ENCODE peak calls at places on chromosomes 13 and 19, in nine cellular contexts. C, W, H, S, E, J, G, F and R are unnamed samples.

GRCh38 chr19:16594131-16594586 is 21.9 kb upstream of the SLC35E1 start:
- DNase-seq in C (no peak), S (no peak), F (peak; percentile 68), E (no peak), J (no peak), H (no peak), W (peak; percentile 72), G (no peak), R (no peak)

GRCh38 chr13:99342723-99343315 is 35.6 kb upstream of the GPR183 start:
- DNase-seq in F (no peak), H (no peak), W (no peak), G (no peak), C (no peak), S (no peak), E (no peak), J (no peak), R (no peak)

GRCh38 chr19:48044561-48044960 is 682 bp upstream of the CABP5 start:
- DNase-seq in E (no peak), W (no peak), C (no peak), G (no peak), F (no peak), S (no peak), H (no peak), J (no peak), R (no peak)

GRCh38 chr19:35000647-35001501 is 751 bp downstream of the GRAMD1A start:
- DNase-seq in C (no peak), F (peak; percentile 73), W (peak; percentile 80), E (peak; percentile 24), G (no peak), H (peak; percentile 60), J (peak; percentile 12), S (no peak), R (no peak)

GRCh38 chr19:55392820-55393219 is 7.1 kb downstream of the RPL28 start:
- DNase-seq in J (no peak), H (no peak), G (no peak), W (no peak), S (no peak), C (no peak), F (no peak), E (no peak), R (no peak)

GRCh38 chr19:36258028-36258875 is 43.3 kb downstream of the ZNF146 start:
- DNase-seq in J (no peak), E (no peak), F (no peak), C (no peak), G (no peak), W (no peak), S (no peak), H (no peak), R (no peak)

GRCh38 chr19:19788015-19788414 is 33.5 kb downstream of the ZNF506 start:
- DNase-seq in H (no peak), S (no peak), W (no peak), G (no peak), E (no peak), F (no peak), C (no peak), J (no peak), R (no peak)

GRCh38 chr13:21674271-21675009 is 3.6 kb downstream of the FGF9 start:
- DNase-seq in J (no peak), S (peak; percentile 31), F (no peak), E (no peak), H (peak; percentile 62), G (no peak), W (no peak), C (no peak), R (no peak)

GRCh38 chr13:59391696-59392095 is 772.0 kb downstream of the DIAPH3 start:
- DNase-seq in G (no peak), E (peak; percentile 39), F (no peak), H (peak; percentile 85), C (no peak), J (no peak), S (peak; percentile 58), W (peak; percentile 70), R (peak; percentile 16)

GRCh38 chr19:37999309-38000213 is 92.6 kb downstream of the SIPA1L3 start:
- DNase-seq in J (peak; percentile 98), H (no peak), E (no peak), C (peak; percentile 96), G (peak; percentile 76), S (no peak), F (peak; percentile 39), W (no peak), R (peak; percentile 96)

GRCh38 chr19:14343286-14343685 is 38.0 kb upstream of the ADGRE5 start:
- DNase-seq in F (no peak), S (no peak), J (no peak), E (no peak), G (no peak), C (no peak), W (peak; percentile 64), H (no peak), R (no peak)

GRCh38 chr13:105735269-105735668 is 800.2 kb downstream of the EFNB2 start:
- DNase-seq in E (no peak), C (no peak), J (no peak), S (no peak), H (peak; percentile 13), W (no peak), G (no peak), F (no peak), R (no peak)

GRCh38 chr13:45162194-45162593 is 38.7 kb downstream of the KCTD4 start:
- DNase-seq in E (no peak), H (peak; percentile 13), S (no peak), W (no peak), C (no peak), F (no peak), J (no peak), G (no peak), R (no peak)

GRCh38 chr13:28475916-28476725 is 18.8 kb downstream of the FLT1 start:
- DNase-seq in F (no peak), C (peak; percentile 61), J (peak; percentile 21), E (no peak), G (no peak), S (no peak), W (no peak), H (peak; percentile 59), R (peak; percentile 7)

GRCh38 chr13:98677398-98677797 is 75.1 kb downstream of the SLC15A1 start:
- DNase-seq in H (no peak), G (no peak), E (no peak), F (no peak), C (no peak), S (no peak), W (no peak), J (no peak), R (no peak)

DNA sequence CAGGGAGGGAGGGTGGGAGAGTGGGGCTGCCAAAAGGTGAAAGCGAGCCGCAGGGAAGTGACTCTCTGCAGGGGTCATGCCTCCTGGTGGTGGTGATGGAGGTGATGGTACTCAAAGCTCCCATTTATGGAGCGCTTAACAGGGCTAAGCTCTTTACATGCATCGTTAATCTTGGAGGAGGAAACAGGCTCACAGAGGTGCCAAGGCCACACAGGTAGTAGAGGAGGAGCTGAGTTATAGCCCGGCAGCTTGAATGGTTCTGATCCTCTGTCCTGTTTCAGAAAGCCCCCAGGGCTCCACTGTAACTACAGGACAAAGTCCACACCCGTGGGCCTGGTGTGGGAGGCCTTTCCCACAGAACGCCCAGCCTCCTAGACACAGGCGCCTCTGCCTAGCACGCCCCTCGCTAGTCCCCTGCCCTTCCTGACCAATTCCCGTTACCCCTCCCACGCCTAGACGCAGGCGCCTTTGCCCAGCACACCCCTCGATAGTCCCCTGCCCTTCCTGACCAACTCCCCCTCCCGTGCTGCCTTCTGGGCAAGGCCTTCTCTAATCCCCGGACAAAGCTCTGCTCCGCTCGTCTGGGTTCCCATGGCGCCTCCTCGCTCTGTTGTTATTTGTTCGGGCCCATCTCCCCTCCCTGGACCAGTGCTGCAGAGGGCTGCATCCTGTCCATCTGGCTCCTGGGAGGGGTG is 10.8 kb downstream of the PPP1R37 start:
- DNase-seq in E (no peak), G (no peak), C (no peak), F (no peak), W (no peak), S (no peak), J (no peak), H (peak; percentile 81), R (no peak)
- TF ChIP-seq CTCF in E (no peak), G (no peak), C (peak; percentile 26), F (peak; percentile 19), W (no peak), S (no peak), J (peak; percentile 31), H (no peak), R (peak; percentile 30)

DNA sequence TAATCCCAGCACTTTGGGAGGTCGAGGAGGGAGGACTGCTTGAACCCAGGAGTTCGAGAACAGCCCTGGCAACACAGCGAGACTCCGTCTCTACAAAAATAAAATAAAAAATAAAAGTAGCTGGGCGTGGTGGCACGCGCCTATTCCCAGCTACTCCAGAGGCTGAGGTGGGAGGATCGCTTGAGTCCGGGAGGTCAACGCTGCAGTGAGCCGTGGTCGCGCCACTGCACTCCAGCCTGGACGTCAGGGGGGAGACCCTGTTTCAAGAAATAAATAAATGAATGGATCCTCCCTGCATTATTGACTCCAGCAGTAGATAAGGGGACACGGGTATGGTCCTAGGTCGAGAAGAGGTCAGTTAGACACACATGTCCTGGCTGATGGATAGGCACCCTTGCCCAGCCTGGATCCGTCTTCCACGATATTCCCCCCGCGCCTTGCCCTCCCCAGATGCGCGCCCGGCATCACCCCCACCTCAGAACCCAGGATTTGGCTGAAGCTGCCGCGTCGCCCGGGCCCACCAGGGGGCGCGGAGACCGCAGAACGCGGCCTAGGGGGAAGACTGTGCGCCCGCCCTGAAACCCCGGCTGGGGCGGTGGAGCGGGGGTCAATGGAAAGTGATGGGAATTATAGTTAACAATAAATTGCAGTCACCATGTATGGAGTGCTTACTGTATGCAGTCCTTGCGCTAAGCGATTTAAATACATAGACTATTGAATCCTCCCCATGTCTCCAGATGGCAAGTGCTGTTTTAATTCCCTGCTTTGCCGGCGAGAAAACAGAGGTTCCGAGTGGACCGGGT is 2.1 kb upstream of the HOOK2 start:
- DNase-seq in F (peak; percentile 79), E (peak; percentile 87), H (peak; percentile 91), J (no peak), S (peak; percentile 82), C (no peak), W (peak; percentile 90), G (no peak), R (no peak)
- TF ChIP-seq CTCF in F (peak; percentile 99), E (peak; percentile 79), H (peak; percentile 98), J (peak; percentile 97), S (peak; percentile 99), C (peak; percentile 99), W (peak; percentile 93), G (peak; percentile 91), R (peak; percentile 80)

GRCh38 chr13:78689011-78689410 is 30.1 kb upstream of the OBI1 start:
- DNase-seq in S (no peak), C (no peak), H (peak; percentile 12), E (no peak), F (no peak), W (no peak), J (no peak), G (no peak), R (no peak)
- TF ChIP-seq CTCF in S (no peak), C (no peak), H (peak; percentile 34), E (no peak), F (no peak), W (peak; percentile 10), J (peak; percentile 10), G (no peak), R (peak; percentile 64)

DNA sequence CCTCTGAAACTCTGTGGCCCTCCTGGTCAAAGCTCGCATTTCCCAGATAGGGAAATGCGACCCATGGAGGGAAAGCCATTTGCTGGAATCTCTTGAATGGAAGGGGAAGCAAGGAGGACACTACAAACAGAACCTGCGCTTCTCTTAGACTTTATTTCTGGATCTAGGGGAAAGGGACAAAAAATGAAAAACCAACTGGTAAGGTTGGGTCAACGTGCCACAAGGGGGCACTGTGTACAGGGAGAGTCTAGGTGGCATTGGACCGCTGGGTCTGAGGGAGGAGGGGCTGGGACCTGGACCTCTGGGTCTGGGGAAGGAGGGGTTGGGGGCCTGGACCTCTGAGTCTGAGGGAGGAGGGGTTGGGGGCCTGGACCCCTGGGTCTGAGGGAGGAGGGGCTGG is 5.0 kb downstream of the KLK4 start:
- DNase-seq in W (peak; percentile 54), S (peak; percentile 46), C (no peak), J (no peak), F (no peak), H (peak; percentile 36), E (peak; percentile 74), G (no peak), R (no peak)
- TF ChIP-seq CTCF in W (peak; percentile 24), S (peak; percentile 55), C (peak; percentile 40), J (peak; percentile 48), F (peak; percentile 30), H (peak; percentile 36), E (peak; percentile 60), G (no peak), R (peak; percentile 63)